ENCODE peak calls at places on chromosomes 11 and 22, in four cellular contexts. T, E, C and R are unnamed samples.

GRCh38 chr22:35307372-35307771 is 7.7 kb downstream of the TOM1 start:
- DNase-seq in T (no peak), E (no peak), C (no peak), R (no peak)

GRCh38 chr11:125165111-125165663 is 636 bp downstream of the PKNOX2 start:
- DNase-seq in T (peak), E (peak), C (peak), R (no peak)

GRCh38 chr11:66969584-66970205 is 5.4 kb upstream of the C11orf86 start:
- DNase-seq in T (peak), E (no peak), C (no peak), R (no peak)

GRCh38 chr11:134637091-134638015 is 225.3 kb upstream of the B3GAT1 start:
- DNase-seq in T (no peak), E (no peak), C (no peak), R (no peak)

GRCh38 chr11:71933141-71933933 is 4.5 kb downstream of the RNF121 start:
- DNase-seq in T (no peak), E (no peak), C (no peak), R (no peak)

GRCh38 chr11:105862736-105863367 is 159.2 kb downstream of the MSANTD4 start:
- DNase-seq in T (peak), E (peak), C (peak), R (no peak)

GRCh38 chr22:24935771-24936483 is 10.6 kb downstream of the LHFPL7 start:
- DNase-seq in T (no peak), E (no peak), C (no peak), R (no peak)

GRCh38 chr11:12669930-12670329 is 4.3 kb upstream of the TEAD1 start:
- DNase-seq in T (peak), E (peak), C (no peak), R (no peak)

GRCh38 chr11:68780829-68781228 is 29.5 kb upstream of the TESMIN start:
- DNase-seq in T (peak), E (no peak), C (peak), R (peak)

GRCh38 chr11:28808771-28809170 is 700.6 kb downstream of the METTL15 start:
- DNase-seq in T (no peak), E (peak), C (no peak), R (no peak)

GRCh38 chr22:25131198-25131887 is 68.3 kb upstream of the CRYBB3 start:
- DNase-seq in T (no peak), E (no peak), C (peak), R (no peak)

GRCh38 chr22:39928556-39929401 is 27.9 kb downstream of the GRAP2 start:
- DNase-seq in T (no peak), E (peak), C (no peak), R (no peak)

GRCh38 chr11:102603091-102603490 is 22.0 kb downstream of the MMP20 start:
- DNase-seq in T (peak), E (peak), C (peak), R (no peak)

GRCh38 chr11:129225190-129225589 is 33.1 kb upstream of the ARHGAP32 start:
- DNase-seq in T (peak), E (peak), C (no peak), R (no peak)

GRCh38 chr11:36141595-36141994 is 147.6 kb downstream of the COMMD9 start:
- DNase-seq in T (no peak), E (no peak), C (no peak), R (no peak)

GRCh38 chr22:41917375-41917905 is 2.6 kb upstream of the SHISA8 start:
- DNase-seq in T (no peak), E (no peak), C (no peak), R (no peak)

GRCh38 chr11:18720086-18720810 is 5.7 kb downstream of the IGSF22 start:
- DNase-seq in T (no peak), E (peak), C (no peak), R (no peak)

GRCh38 chr22:20547029-20547428 is 39.6 kb downstream of the MED15 start:
- DNase-seq in T (no peak), E (no peak), C (no peak), R (no peak)

GRCh38 chr22:43862074-43862881 is at the start of gene SULT4A1:
- DNase-seq in T (no peak), E (peak), C (peak), R (no peak)

GRCh38 chr11:71425851-71426250 is 22.3 kb downstream of the DHCR7 start:
- DNase-seq in T (no peak), E (peak), C (no peak), R (no peak)

GRCh38 chr22:33897621-33897910 is 22.7 kb downstream of the LARGE1 start:
- DNase-seq in T (no peak), E (no peak), C (no peak), R (no peak)

GRCh38 chr11:126284829-126285228 is 1.9 kb downstream of the TIRAP start:
- DNase-seq in T (peak), E (peak), C (peak), R (peak)

GRCh38 chr22:20600137-20600673 is 92.8 kb downstream of the MED15 start:
- DNase-seq in T (no peak), E (no peak), C (no peak), R (no peak)

GRCh38 chr11:119982517-119983239 is 155.2 kb downstream of the TRIM29 start:
- DNase-seq in T (no peak), E (no peak), C (no peak), R (no peak)

GRCh38 chr11:279040-279965 is 1.1 kb downstream of the NLRP6 start:
- DNase-seq in T (no peak), E (no peak), C (no peak), R (no peak)

GRCh38 chr11:75571625-75572024 is 9.6 kb downstream of the SERPINH1 start:
- DNase-seq in T (no peak), E (no peak), C (no peak), R (no peak)

GRCh38 chr22:46457502-46458488 is 79.6 kb downstream of the CELSR1 start:
- DNase-seq in T (peak), E (peak), C (no peak), R (no peak)

GRCh38 chr11:10927533-10927932 is 69.7 kb upstream of the ZBED5 start:
- DNase-seq in T (no peak), E (no peak), C (peak), R (peak)

GRCh38 chr22:39543095-39543494 is 10.5 kb upstream of the RPS19BP1 start:
- DNase-seq in T (peak), E (no peak), C (no peak), R (no peak)

GRCh38 chr11:43381802-43382201 is 23.1 kb downstream of the TTC17 start:
- DNase-seq in T (no peak), E (no peak), C (no peak), R (no peak)

GRCh38 chr11:11789735-11790369 is 51.9 kb upstream of the USP47 start:
- DNase-seq in T (peak), E (no peak), C (peak), R (no peak)

GRCh38 chr11:59186130-59186594 is 14.2 kb downstream of the DTX4 start:
- DNase-seq in T (peak), E (peak), C (peak), R (peak)

GRCh38 chr11:84780689-84781293 is 846.4 kb downstream of the DLG2 start:
- DNase-seq in T (peak), E (peak), C (no peak), R (no peak)

GRCh38 chr22:42078469-42079318 is 806 bp upstream of the SMDT1 start:
- DNase-seq in T (no peak), E (no peak), C (no peak), R (no peak)

GRCh38 chr22:24066872-24067271 is 55.8 kb downstream of the CABIN1 start:
- DNase-seq in T (no peak), E (no peak), C (no peak), R (no peak)

GRCh38 chr11:82229346-82229745 is 504.3 kb downstream of the FAM181B start:
- DNase-seq in T (peak), E (peak), C (no peak), R (no peak)